ENCODE peak calls at places on chromosome 10, in five cellular contexts. M is HCT116, J is upper lobe of left lung, Z is stomach, K is vagina. A is an unnamed sample.

GRCh38 chr10:23994459-23995046 is 214.4 kb upstream of the KIAA1217 start:
- DNase-seq in M (peak; percentile 8), J (no peak), Z (peak; percentile 74), K (no peak), A (peak; percentile 2)

GRCh38 chr10:100319736-100320135 is 10.3 kb downstream of the PKD2L1 start:
- DNase-seq in M (no peak), J (no peak), Z (no peak), K (no peak), A (no peak)

GRCh38 chr10:95333997-95334792 is 43.4 kb upstream of the PDLIM1 start:
- DNase-seq in M (no peak), J (no peak), Z (peak; percentile 65), K (no peak), A (no peak)

GRCh38 chr10:116665541-116666125 is 44.9 kb downstream of the PNLIPRP2 start:
- DNase-seq in M (no peak), J (no peak), Z (no peak), K (no peak), A (no peak)

GRCh38 chr10:25064401-25064800 is 48.0 kb downstream of the THNSL1 start:
- DNase-seq in M (no peak), J (no peak), Z (no peak), K (no peak), A (no peak)

GRCh38 chr10:122962405-122962804 is 8.4 kb upstream of the C10orf88 start:
- DNase-seq in M (no peak), J (no peak), Z (no peak), K (no peak), A (no peak)

GRCh38 chr10:110206988-110207804 is at the start of gene MXI1:
- DNase-seq in M (peak; percentile 85), J (peak; percentile 87), Z (peak; percentile 84), K (no peak), A (peak; percentile 40)

GRCh38 chr10:34985823-34986222 is 104.3 kb downstream of the CUL2 start:
- DNase-seq in M (no peak), J (no peak), Z (no peak), K (no peak), A (no peak)

GRCh38 chr10:79984851-79985250 is 35.9 kb upstream of the SFTPD start:
- DNase-seq in M (peak; percentile 48), J (peak; percentile 37), Z (no peak), K (no peak), A (no peak)

GRCh38 chr10:84452006-84452405 is 123.6 kb downstream of the CCSER2 start:
- DNase-seq in M (no peak), J (no peak), Z (no peak), K (no peak), A (no peak)

GRCh38 chr10:81108516-81109199 is 571.0 kb downstream of the SH2D4B start:
- DNase-seq in M (no peak), J (no peak), Z (no peak), K (no peak), A (peak; percentile 5)

GRCh38 chr10:21517983-21518628 is 7.4 kb downstream of the SKIDA1 start:
- DNase-seq in M (no peak), J (no peak), Z (no peak), K (no peak), A (no peak)

GRCh38 chr10:91190876-91191580 is 29.4 kb upstream of the PCGF5 start:
- DNase-seq in M (no peak), J (no peak), Z (no peak), K (no peak), A (no peak)

GRCh38 chr10:128125944-128126764 is at the start of gene MKI67:
- DNase-seq in M (peak; percentile 88), J (peak; percentile 94), Z (peak; percentile 84), K (no peak), A (peak; percentile 77)

GRCh38 chr10:92240289-92241157 is 50.4 kb downstream of the CPEB3 start:
- DNase-seq in M (no peak), J (no peak), Z (peak; percentile 70), K (no peak), A (peak; percentile 38)

GRCh38 chr10:73232887-73233286 is 14.2 kb downstream of the DNAJC9 start:
- DNase-seq in M (no peak), J (no peak), Z (no peak), K (no peak), A (no peak)

GRCh38 chr10:74500806-74501205 is 325.6 kb upstream of the KAT6B start:
- DNase-seq in M (no peak), J (no peak), Z (no peak), K (no peak), A (no peak)

GRCh38 chr10:117240730-117241529 is at the start of gene SLC18A2:
- DNase-seq in M (no peak), J (peak; percentile 84), Z (no peak), K (no peak), A (no peak)

GRCh38 chr10:101683226-101683625 is 11.7 kb downstream of the FBXW4 start:
- DNase-seq in M (no peak), J (no peak), Z (no peak), K (no peak), A (no peak)

GRCh38 chr10:77405771-77406241 is 231.8 kb downstream of the KCNMA1 start:
- DNase-seq in M (peak; percentile 53), J (peak; percentile 74), Z (peak; percentile 67), K (no peak), A (no peak)

GRCh38 chr10:127888526-127889312 is 4.0 kb downstream of the CLRN3 start:
- DNase-seq in M (no peak), J (no peak), Z (no peak), K (peak; percentile 46), A (no peak)

GRCh38 chr10:44801383-44802327 is 109.5 kb upstream of the TMEM72 start:
- DNase-seq in M (peak; percentile 34), J (peak; percentile 78), Z (peak; percentile 95), K (no peak), A (no peak)

GRCh38 chr10:45433716-45434469 is 59.9 kb downstream of the ALOX5 start:
- DNase-seq in M (no peak), J (no peak), Z (no peak), K (no peak), A (peak; percentile 63)

GRCh38 chr10:3948843-3949242 is 163.8 kb upstream of the KLF6 start:
- DNase-seq in M (no peak), J (no peak), Z (peak; percentile 54), K (no peak), A (no peak)

GRCh38 chr10:7434332-7434731 is 23.5 kb upstream of the SFMBT2 start:
- DNase-seq in M (no peak), J (no peak), Z (no peak), K (no peak), A (no peak)

GRCh38 chr10:95501203-95502094 is 59.7 kb downstream of the SORBS1 start:
- DNase-seq in M (no peak), J (no peak), Z (no peak), K (no peak), A (no peak)

GRCh38 chr10:131313377-131313776 is 1.9 kb upstream of the TCERG1L start:
- DNase-seq in M (no peak), J (no peak), Z (no peak), K (no peak), A (no peak)
- TF ChIP-seq POLR2AphosphoS5 in M (no peak), J (no peak), Z (no peak), K (no peak), A (no peak)

GRCh38 chr10:5449227-5449626 is 36.9 kb downstream of the NET1 start:
- DNase-seq in M (no peak), J (no peak), Z (no peak), K (no peak), A (no peak)
- TF ChIP-seq POLR2AphosphoS5 in M (no peak), J (no peak), Z (no peak), K (no peak), A (no peak)

DNA sequence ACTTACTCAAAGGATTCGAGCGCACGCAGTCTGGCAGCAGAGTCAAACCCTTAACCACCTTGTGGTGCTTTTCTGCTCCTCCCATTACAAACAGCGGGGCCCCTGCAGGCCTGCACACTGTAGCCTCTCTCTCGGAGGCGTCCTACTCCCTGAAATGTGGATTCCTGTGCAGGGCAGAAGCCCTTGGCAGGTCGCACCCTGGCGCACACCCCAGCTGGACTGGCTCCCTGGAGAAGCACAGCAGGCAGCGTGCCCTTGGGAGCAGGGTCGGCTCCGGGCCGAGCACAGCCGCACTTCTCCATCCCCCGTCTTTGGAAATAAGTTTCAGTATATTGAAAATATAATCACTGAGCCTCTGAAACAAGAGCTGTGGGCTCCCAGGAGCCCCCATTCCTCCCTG is 144.1 kb downstream of the C10orf105 start:
- DNase-seq in M (no peak), J (peak; percentile 85), Z (no peak), K (no peak), A (no peak)
- TF ChIP-seq POLR2AphosphoS5 in M (no peak), J (no peak), Z (no peak), K (no peak), A (no peak)

GRCh38 chr10:113026679-113027078 is 76.6 kb downstream of the TCF7L2 start:
- DNase-seq in M (no peak), J (no peak), Z (no peak), K (no peak), A (no peak)

GRCh38 chr10:113029055-113029440 is 79.0 kb downstream of the TCF7L2 start:
- DNase-seq in M (no peak), J (no peak), Z (no peak), K (no peak), A (no peak)

GRCh38 chr10:113027230-113027573 is 77.2 kb downstream of the TCF7L2 start:
- DNase-seq in M (no peak), J (no peak), Z (no peak), K (no peak), A (no peak)

GRCh38 chr10:113028393-113029054 is 78.5 kb downstream of the TCF7L2 start:
- DNase-seq in M (no peak), J (no peak), Z (no peak), K (no peak), A (no peak)

GRCh38 chr10:113027574-113028392 is 77.7 kb downstream of the TCF7L2 start:
- DNase-seq in M (no peak), J (no peak), Z (no peak), K (no peak), A (no peak)
- TF ChIP-seq POLR2AphosphoS5 in M (no peak), J (no peak), Z (no peak), K (no peak), A (no peak)

DNA sequence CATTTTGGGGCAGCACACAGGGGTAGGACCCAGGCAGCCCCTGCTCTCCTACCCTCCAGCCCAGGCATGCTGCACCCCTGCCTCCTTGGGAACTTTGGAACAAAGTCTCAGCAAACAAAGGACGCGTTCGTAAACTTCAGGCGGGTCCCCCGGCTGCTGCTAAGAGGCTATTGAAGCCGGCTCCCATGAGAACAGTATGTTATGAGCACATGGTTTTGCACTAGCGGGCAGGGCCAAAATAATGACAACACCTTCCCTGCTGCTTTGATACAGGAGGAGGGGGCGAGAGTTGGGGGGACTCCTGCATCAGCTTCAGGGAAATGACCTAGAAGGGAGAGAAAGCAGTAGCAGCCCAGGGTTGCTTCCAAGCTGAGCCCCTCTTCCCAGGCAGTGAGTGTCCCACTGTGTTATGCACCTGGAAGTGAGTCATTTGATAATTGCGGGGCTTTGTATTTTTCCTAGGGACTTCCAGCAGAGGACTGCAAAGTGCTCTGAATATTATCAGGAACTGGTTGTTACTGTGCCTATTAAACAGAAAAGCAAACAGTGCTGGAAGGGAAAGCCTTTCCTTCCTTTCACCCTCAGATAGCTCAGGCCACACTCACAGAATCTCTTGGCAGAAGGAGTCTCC is 6.9 kb downstream of the ITPRIP start:
- DNase-seq in M (peak; percentile 44), J (no peak), Z (peak; percentile 30), K (no peak), A (no peak)
- TF ChIP-seq POLR2AphosphoS5 in M (peak; percentile 32), J (peak; percentile 51), Z (no peak), K (peak; percentile 42), A (no peak)